ENCODE peak calls at places on chromosomes 2 and 18, in five cellular contexts. D is thyroid gland, E is kidney, C is chondrocyte, B is activated B cell treated with CpG ODN at 0.5 μM for 24 hours. G is an unnamed sample.

GRCh38 chr2:54541995-54542394 is 85.9 kb downstream of the SPTBN1 start:
- DNase-seq in D (no peak), E (no peak), C (no peak), B (no peak), G (no peak)

GRCh38 chr18:76922107-76922506 is 99.8 kb downstream of the ZNF236 start:
- DNase-seq in D (peak), E (no peak), C (no peak), B (peak), G (no peak)

GRCh38 chr18:3923750-3924149 is 473.8 kb downstream of the TGIF1 start:
- DNase-seq in D (no peak), E (no peak), C (no peak), B (no peak), G (peak)

GRCh38 chr2:24307961-24308360 is 52.4 kb downstream of the ITSN2 start:
- DNase-seq in D (no peak), E (no peak), C (no peak), B (no peak), G (no peak)

GRCh38 chr2:216649573-216649972 is 16.4 kb downstream of the IGFBP2 start:
- DNase-seq in D (no peak), E (no peak), C (peak), B (no peak), G (no peak)

GRCh38 chr2:132670961-132671781 is 1.2 kb upstream of the LYPD1 start:
- DNase-seq in D (no peak), E (no peak), C (no peak), B (no peak), G (no peak)

GRCh38 chr18:22040527-22040926 is 128.9 kb upstream of the GATA6 start:
- DNase-seq in D (no peak), E (no peak), C (no peak), B (no peak), G (no peak)

GRCh38 chr2:3633089-3633981 is 24.7 kb upstream of the ALLC start:
- DNase-seq in D (no peak), E (peak), C (peak), B (no peak), G (no peak)

GRCh38 chr2:134320930-134321329 is 67.1 kb downstream of the MGAT5 start:
- DNase-seq in D (no peak), E (no peak), C (no peak), B (no peak), G (no peak)

GRCh38 chr2:122412360-122412759 is 656.9 kb downstream of the TSN start:
- DNase-seq in D (no peak), E (no peak), C (no peak), B (no peak), G (no peak)

GRCh38 chr18:32351014-32351413 is 119.7 kb downstream of the GAREM1 start:
- DNase-seq in D (no peak), E (no peak), C (no peak), B (no peak), G (no peak)

GRCh38 chr2:19256239-19256638 is 102.2 kb downstream of the OSR1 start:
- DNase-seq in D (no peak), E (no peak), C (no peak), B (no peak), G (peak)

GRCh38 chr18:52992041-52992440 is 652.0 kb downstream of the DCC start:
- DNase-seq in D (no peak), E (no peak), C (no peak), B (no peak), G (no peak)

GRCh38 chr2:10911291-10912075 is at the start of gene KCNF1:
- DNase-seq in D (peak), E (no peak), C (no peak), B (no peak), G (no peak)

DNA sequence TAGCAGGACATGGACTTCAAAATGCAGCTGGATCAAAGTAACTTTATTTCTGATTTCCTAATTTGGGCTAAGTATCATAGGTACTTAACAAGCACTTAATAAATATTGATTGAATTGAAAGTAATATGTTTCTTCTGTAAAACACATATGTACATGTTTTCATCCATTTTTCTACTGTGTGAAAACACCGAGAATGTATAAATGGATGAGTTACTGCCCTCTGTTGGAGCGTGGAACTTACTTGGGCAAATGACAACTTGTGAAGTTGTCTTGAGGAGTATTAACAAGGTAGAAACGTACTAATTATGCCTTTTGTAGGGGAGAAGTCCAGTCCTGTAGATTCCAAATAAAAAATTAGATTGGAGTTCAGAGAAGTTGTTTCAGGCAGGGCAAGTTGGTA is 87.2 kb downstream of the PHLPP1 start:
- DNase-seq in D (no peak), E (no peak), C (no peak), B (no peak), G (no peak)
- TF ChIP-seq CTCF in D (peak), E (peak), C (peak), B (no peak), G (no peak)

DNA sequence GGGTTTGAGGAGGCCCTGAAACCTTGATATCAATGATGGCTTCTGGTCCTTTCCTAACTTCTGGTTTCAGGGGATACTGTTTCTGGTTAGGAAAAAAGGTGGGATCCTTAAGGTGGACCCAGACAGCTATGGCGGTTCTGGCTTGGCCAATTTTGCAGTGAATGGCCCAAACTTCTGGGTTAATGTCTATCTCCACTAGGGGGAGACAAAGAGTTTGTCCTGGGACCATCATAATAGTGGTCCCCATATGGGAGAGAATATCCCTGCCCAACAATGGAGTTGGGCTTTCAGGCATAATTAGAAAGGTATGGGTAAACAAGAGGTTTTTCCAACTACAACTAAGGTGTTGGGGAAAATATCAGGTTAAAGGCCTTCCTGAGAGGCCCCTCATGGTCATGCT is 273.5 kb downstream of the CALCRL start:
- DNase-seq in D (no peak), E (no peak), C (no peak), B (no peak), G (no peak)
- TF ChIP-seq CTCF in D (no peak), E (no peak), C (peak), B (no peak), G (no peak)

DNA sequence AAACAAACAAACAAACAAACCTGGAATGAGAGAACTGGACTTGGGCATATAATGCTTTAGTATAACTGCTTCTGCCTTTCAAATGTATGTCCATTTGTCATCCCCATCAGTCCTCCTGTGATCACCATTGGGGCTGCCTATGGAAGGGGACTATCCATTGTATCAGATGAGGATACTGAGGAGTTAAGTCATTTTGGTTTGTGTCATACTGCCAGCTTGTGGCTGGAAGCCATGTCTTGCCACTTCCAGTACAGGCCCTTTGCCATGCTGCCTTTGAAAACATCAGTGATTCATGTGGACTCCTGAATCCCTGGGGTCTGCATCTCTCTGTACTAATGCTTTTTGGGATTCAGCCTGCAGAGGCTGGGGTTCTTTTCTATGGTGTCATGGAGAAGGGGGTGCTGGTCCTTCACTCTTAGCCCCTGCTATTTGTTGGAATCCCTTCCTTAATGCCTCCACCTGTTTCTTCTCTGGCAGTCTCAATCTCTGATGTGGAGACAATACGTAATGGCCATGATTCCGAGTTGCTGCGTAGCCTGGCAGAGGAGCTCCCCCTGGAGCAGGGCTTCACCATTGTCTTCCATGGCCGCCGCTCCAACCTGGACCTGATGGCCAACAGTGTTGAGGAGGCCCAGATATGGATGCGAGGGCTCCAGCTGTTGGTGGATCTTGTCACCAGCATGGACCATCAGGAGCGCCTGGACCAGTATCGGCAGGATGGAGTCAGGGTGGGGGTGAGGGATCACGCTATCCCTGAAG is 10.6 kb downstream of the PLCD4 start:
- DNase-seq in D (no peak), E (no peak), C (no peak), B (no peak), G (no peak)
- TF ChIP-seq CTCF in D (no peak), E (no peak), C (peak), B (no peak), G (no peak)

DNA sequence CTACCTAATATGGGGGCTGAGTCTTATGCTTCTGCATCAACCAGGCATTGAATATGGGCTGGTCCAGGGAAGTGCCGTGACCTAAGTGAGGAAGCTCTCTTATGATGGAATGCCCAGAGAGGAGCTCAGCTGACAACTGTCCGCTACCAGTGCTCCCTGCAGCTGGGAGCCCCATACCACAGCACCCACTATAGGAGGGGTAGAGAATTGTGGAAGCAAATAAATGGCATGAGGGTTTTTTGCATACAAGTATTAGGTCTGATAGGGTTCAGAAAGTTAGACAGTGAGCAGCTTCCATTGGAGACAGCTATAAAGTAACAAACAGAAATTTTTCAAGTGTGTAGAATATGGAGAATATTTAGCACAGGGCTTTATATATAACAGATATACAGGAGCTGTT is 4.6 kb downstream of the TIMM21 start:
- DNase-seq in D (no peak), E (no peak), C (no peak), B (no peak), G (no peak)
- TF ChIP-seq CTCF in D (no peak), E (no peak), C (no peak), B (no peak), G (no peak)

DNA sequence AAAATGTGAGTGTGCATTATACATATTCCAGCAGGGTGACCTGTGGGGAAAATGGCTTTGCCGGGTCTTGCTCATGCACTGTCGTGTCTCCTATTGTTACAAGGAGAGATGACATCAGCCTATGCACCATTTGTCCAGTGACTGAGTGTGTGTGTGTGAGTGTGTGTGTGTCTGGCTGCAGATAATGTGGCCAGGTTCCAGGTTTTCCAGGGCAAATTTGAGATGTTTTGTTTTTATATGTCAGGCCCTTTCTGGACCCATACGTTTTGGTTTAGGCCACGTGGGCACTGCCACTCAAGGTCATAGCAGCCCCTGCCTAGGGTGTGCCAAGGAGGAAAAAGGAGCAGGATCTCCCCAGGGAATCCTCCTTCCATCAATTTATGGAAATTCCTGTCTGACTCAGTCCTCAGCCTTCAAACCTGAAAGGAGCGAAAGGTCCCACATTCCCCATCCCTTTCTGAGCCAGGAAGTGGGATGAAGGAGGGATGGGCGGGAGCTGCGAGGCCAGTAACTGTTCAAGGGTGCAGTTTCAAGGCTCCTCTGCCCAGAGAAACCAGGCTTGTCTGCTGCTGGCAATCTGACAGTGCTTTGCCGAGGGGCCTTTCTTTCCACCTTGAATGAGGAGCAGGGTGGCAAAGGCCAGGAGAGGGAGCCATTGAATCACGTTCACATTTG is 93.0 kb upstream of the SMAD2 start:
- DNase-seq in D (peak), E (peak), C (no peak), B (no peak), G (no peak)
- TF ChIP-seq CTCF in D (peak), E (peak), C (peak), B (no peak), G (peak)

GRCh38 chr2:219998714-219999227 is 371.3 kb downstream of the SLC4A3 start:
- DNase-seq in D (no peak), E (no peak), C (no peak), B (no peak), G (no peak)
- TF ChIP-seq CTCF in D (no peak), E (no peak), C (peak), B (no peak), G (no peak)

GRCh38 chr2:16900405-16901025 is 234.9 kb upstream of the CYRIA start:
- DNase-seq in D (no peak), E (no peak), C (no peak), B (no peak), G (no peak)
- TF ChIP-seq CTCF in D (no peak), E (peak), C (peak), B (no peak), G (no peak)

G was measured in AG04449.